ENCODE peak calls at places on chromosomes 11 and 22, in six cellular contexts. T is dorsolateral prefrontal cortex, G is caudate nucleus, S is foreskin fibroblast, D is D341Med, Z is ACHN. M is an unnamed sample.

GRCh38 chr11:117300773-117301172 is 9.6 kb downstream of the BACE1-AS start:
- DNase-seq in G (no peak), Z (no peak), T (no peak), S (no peak), D (no peak), M (no peak)

GRCh38 chr22:20264614-20265452 is 3.3 kb downstream of the RTN4R start:
- DNase-seq in D (no peak), G (no peak), S (no peak), Z (no peak), T (no peak), M (no peak)

GRCh38 chr11:74388678-74389327 is 9.4 kb downstream of the PGM2L1 start:
- DNase-seq in S (peak), G (no peak), D (peak), Z (peak), T (no peak), M (peak)

GRCh38 chr11:92865352-92865751 is 104.1 kb upstream of the MTNR1B start:
- DNase-seq in S (no peak), Z (no peak), T (no peak), D (no peak), G (no peak), M (no peak)

GRCh38 chr11:72786305-72787261 is 7.3 kb downstream of the STARD10 start:
- DNase-seq in Z (no peak), D (no peak), T (no peak), S (no peak), G (no peak), M (no peak)

GRCh38 chr11:63875506-63875905 is 36.6 kb downstream of the MARK2 start:
- DNase-seq in D (no peak), G (no peak), S (no peak), Z (no peak), T (no peak), M (no peak)

GRCh38 chr22:31077681-31078080 is 3.4 kb upstream of the SMTN start:
- DNase-seq in S (no peak), D (no peak), Z (no peak), T (no peak), G (no peak), M (no peak)

GRCh38 chr11:35276396-35276795 is 137.4 kb downstream of the CD44 start:
- DNase-seq in S (no peak), G (peak), D (no peak), T (peak), Z (peak), M (no peak)

GRCh38 chr11:20775331-20775730 is 105.9 kb downstream of the NELL1 start:
- DNase-seq in S (no peak), Z (no peak), G (no peak), T (no peak), D (no peak), M (no peak)

GRCh38 chr11:46508360-46508759 is 85.5 kb downstream of the AMBRA1 start:
- DNase-seq in G (no peak), Z (no peak), T (no peak), D (no peak), S (no peak), M (no peak)

GRCh38 chr11:111634981-111635705 is 32.9 kb downstream of the SIK2 start:
- DNase-seq in S (peak), Z (peak), T (no peak), D (no peak), G (no peak), M (no peak)

GRCh38 chr11:32893091-32893946 is 708 bp downstream of the QSER1 start:
- DNase-seq in G (peak), T (peak), S (peak), Z (peak), D (peak), M (no peak)

GRCh38 chr11:58726594-58727414 is 4.9 kb downstream of the GLYAT start:
- DNase-seq in G (no peak), D (no peak), S (no peak), T (no peak), Z (no peak), M (no peak)

GRCh38 chr11:64178203-64178602 is 7.8 kb upstream of the STIP1 start:
- DNase-seq in D (no peak), S (no peak), Z (no peak), T (no peak), G (no peak), M (no peak)

GRCh38 chr11:117712530-117712929 is 84.5 kb downstream of the DSCAML1 start:
- DNase-seq in G (no peak), T (no peak), S (no peak), Z (no peak), D (no peak), M (no peak)

GRCh38 chr11:73227571-73228211 is 9.6 kb downstream of the P2RY2 start:
- DNase-seq in T (peak), S (no peak), D (peak), Z (no peak), G (no peak), M (no peak)

GRCh38 chr11:101090679-101091270 is 38.8 kb downstream of the PGR start:
- DNase-seq in Z (no peak), S (no peak), T (no peak), G (no peak), D (no peak), M (no peak)

GRCh38 chr22:49856343-49856742 is 2.7 kb downstream of the ZBED4 start:
- DNase-seq in Z (no peak), T (no peak), D (no peak), G (no peak), S (no peak), M (no peak)

GRCh38 chr22:27097933-27098332 is 440.5 kb downstream of the MIAT start:
- DNase-seq in G (no peak), S (no peak), D (no peak), Z (peak), T (no peak), M (no peak)

GRCh38 chr22:41770715-41771452 is 29.6 kb upstream of the CCDC134 start:
- DNase-seq in D (no peak), G (no peak), T (no peak), Z (no peak), S (no peak), M (no peak)

GRCh38 chr22:45188779-45189178 is 25.1 kb downstream of the NUP50 start:
- DNase-seq in Z (no peak), T (peak), S (no peak), D (no peak), G (no peak), M (no peak)

GRCh38 chr11:118975771-118976709 is 4.5 kb downstream of the FOXR1 start:
- DNase-seq in D (peak), Z (no peak), S (no peak), T (no peak), G (no peak), M (no peak)

GRCh38 chr11:87356428-87356827 is 318.7 kb downstream of the TMEM135 start:
- DNase-seq in Z (no peak), G (no peak), T (no peak), D (no peak), S (no peak), M (no peak)

GRCh38 chr11:46410021-46410420 is 18.4 kb upstream of the CHRM4 start:
- DNase-seq in S (no peak), T (no peak), Z (no peak), G (no peak), D (peak), M (no peak)

GRCh38 chr11:66055021-66055420 is 2.9 kb downstream of the SF3B2 start:
- DNase-seq in S (no peak), T (no peak), Z (no peak), D (no peak), G (no peak), M (no peak)

GRCh38 chr11:46808804-46809431 is 37.2 kb downstream of the CKAP5 start:
- DNase-seq in T (no peak), Z (peak), S (peak), D (peak), G (no peak), M (no peak)

GRCh38 chr11:65291613-65292012 is 23.1 kb upstream of the CDC42EP2 start:
- DNase-seq in T (peak), G (peak), D (no peak), Z (no peak), S (peak), M (no peak)

GRCh38 chr11:47408598-47409439 is 429 bp downstream of the SLC39A13 start:
- DNase-seq in T (no peak), G (no peak), S (peak), Z (peak), D (peak), M (no peak)

GRCh38 chr11:45278721-45279120 is 7.4 kb downstream of the SYT13 start:
- DNase-seq in T (peak), S (no peak), D (no peak), Z (no peak), G (no peak), M (no peak)

GRCh38 chr11:102603576-102603975 is 21.6 kb downstream of the MMP20 start:
- DNase-seq in T (no peak), G (no peak), S (no peak), D (no peak), Z (no peak), M (no peak)

M was measured in iPS DF 6.9.